ENCODE peak calls at places on chromosomes 2 and 18, in five cellular contexts. S is progenitor cell of endocrine pancreas, O is GM06990, Z is neural progenitor cell, E is astrocyte of the cerebellum. U is an unnamed sample.
A peak's percentile ranks its signal among the peaks of the same experiment; 100 is the strongest.

GRCh38 chr2:120488531-120488930 is 142.6 kb downstream of the INHBB start:
- DNase-seq in S (no peak), O (no peak), E (no peak), Z (no peak), U (no peak)

GRCh38 chr18:80077873-80078272 is 31.2 kb upstream of the ADNP2 start:
- DNase-seq in S (no peak), E (no peak), Z (no peak), O (no peak), U (no peak)

GRCh38 chr2:76169985-76170384 is 459.3 kb upstream of the GCFC2 start:
- DNase-seq in Z (no peak), S (no peak), O (no peak), E (no peak), U (no peak)

GRCh38 chr2:120669121-120669952 is 66.3 kb upstream of the GLI2 start:
- DNase-seq in O (no peak), Z (peak; percentile 73), S (peak; percentile 37), E (no peak), U (no peak)

GRCh38 chr2:232438051-232438450 is 17.9 kb upstream of the ALPI start:
- DNase-seq in E (no peak), S (no peak), Z (no peak), O (no peak), U (no peak)

GRCh38 chr2:194765723-194766122 is 891.3 kb upstream of the SLC39A10 start:
- DNase-seq in O (no peak), Z (peak; percentile 27), S (no peak), E (no peak), U (no peak)

GRCh38 chr18:48711651-48712486 is 173.0 kb downstream of the CTIF start:
- DNase-seq in S (peak; percentile 11), E (peak; percentile 34), O (no peak), Z (peak; percentile 62), U (peak; percentile 69)

GRCh38 chr2:229675569-229675968 is 38.8 kb downstream of the DNER start:
- DNase-seq in E (no peak), O (no peak), Z (no peak), S (no peak), U (no peak)

GRCh38 chr18:48229445-48230052 is 179.6 kb downstream of the ZBTB7C start:
- DNase-seq in E (no peak), S (no peak), Z (peak; percentile 35), O (no peak), U (no peak)

GRCh38 chr2:221850076-221850475 is 278.0 kb upstream of the EPHA4 start:
- DNase-seq in E (no peak), S (no peak), Z (no peak), O (no peak), U (no peak)

GRCh38 chr2:212005077-212005671 is 533.4 kb downstream of the ERBB4 start:
- DNase-seq in O (no peak), S (no peak), Z (peak; percentile 58), E (peak; percentile 12), U (peak; percentile 6)

GRCh38 chr2:236051803-236052202 is 116.4 kb downstream of the GBX2 start:
- DNase-seq in E (no peak), Z (no peak), S (no peak), O (no peak), U (no peak)

GRCh38 chr2:121019756-121020155 is 265.2 kb downstream of the TFCP2L1 start:
- DNase-seq in O (no peak), S (no peak), Z (no peak), E (no peak), U (no peak)

GRCh38 chr2:55498582-55498981 is 20.9 kb upstream of the CFAP36 start:
- DNase-seq in O (no peak), Z (no peak), S (no peak), E (no peak), U (no peak)

GRCh38 chr2:17615728-17616351 is 75.3 kb downstream of the VSNL1 start:
- DNase-seq in S (no peak), E (no peak), O (no peak), Z (no peak), U (no peak)

GRCh38 chr2:43199492-43200481 is 26.6 kb downstream of the ZFP36L2 start:
- DNase-seq in Z (no peak), E (no peak), O (no peak), S (no peak), U (no peak)

GRCh38 chr2:207126724-207127314 is 38.9 kb downstream of the KLF7 start:
- DNase-seq in Z (no peak), S (no peak), E (no peak), O (no peak), U (no peak)

GRCh38 chr2:170554278-170554955 is 160.7 kb upstream of the SP5 start:
- DNase-seq in E (peak; percentile 53), Z (no peak), O (no peak), S (no peak), U (no peak)

GRCh38 chr2:241514986-241515737 is 6.8 kb upstream of the STK25 start:
- DNase-seq in Z (no peak), E (no peak), O (peak; percentile 47), S (no peak), U (peak; percentile 84)

GRCh38 chr2:241975593-241976284 is 106.2 kb downstream of the RTP5 start:
- DNase-seq in O (no peak), Z (no peak), S (no peak), E (no peak), U (no peak)

GRCh38 chr18:9746958-9747357 is 38.9 kb downstream of the RAB31 start:
- DNase-seq in S (no peak), O (no peak), E (no peak), Z (no peak), U (no peak)

GRCh38 chr2:21317131-21317530 is 193.4 kb downstream of the TDRD15 start:
- DNase-seq in E (no peak), Z (peak; percentile 86), S (peak; percentile 19), O (no peak), U (peak; percentile 49)

GRCh38 chr2:140895378-140895777 is 1235.4 kb downstream of the LRP1B start:
- DNase-seq in S (no peak), Z (peak; percentile 2), O (no peak), E (no peak), U (no peak)

GRCh38 chr2:158753561-158754302 is 41.4 kb upstream of the DAPL1 start:
- DNase-seq in S (peak; percentile 23), E (peak; percentile 53), O (no peak), Z (peak; percentile 79), U (peak; percentile 74)

DNA sequence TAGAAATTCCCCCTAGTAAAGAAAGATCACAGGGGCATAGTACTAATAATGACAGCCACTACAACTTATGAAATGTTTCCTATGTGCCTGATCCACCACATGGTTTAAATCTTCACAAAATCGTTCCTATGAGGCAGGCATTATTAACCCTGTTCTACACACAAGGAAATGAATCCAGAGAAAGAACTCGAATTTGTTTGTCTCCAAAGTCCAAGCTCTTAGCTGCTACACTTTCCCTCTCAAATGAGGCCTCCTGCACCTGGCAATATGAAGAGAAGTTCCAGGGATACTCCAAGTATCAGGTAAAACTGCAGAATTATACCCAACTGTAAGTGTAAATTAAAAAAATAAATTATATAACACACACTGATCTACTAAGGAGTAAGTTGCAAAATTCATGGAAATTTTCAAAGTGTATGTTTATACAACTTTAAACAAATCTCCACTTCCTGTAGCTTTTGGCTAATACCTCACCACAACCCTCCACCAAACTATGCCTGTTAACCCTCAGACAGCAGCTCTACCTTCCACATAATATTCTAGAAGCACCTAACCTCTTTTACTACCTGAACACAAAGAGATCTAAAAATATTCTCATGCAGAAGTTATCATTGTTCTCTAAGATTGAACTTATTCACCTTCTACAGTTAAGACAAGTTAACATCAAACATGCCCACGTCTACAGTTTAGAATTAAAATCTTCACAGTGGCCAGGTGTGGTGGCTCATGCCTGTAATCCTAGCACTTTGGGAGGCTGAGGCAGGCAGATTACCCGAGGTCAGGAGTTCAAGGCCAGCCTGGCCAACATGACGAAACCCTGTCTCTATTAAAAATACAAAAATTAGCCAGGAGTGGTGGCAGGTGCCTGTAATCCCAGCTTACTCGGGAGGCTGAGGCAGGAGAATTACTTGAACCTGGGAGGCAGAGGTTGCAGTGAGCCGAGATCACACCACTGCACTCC is 2.9 kb downstream of the MGAT4A start:
- DNase-seq in S (no peak), Z (no peak), O (no peak), E (no peak), U (no peak)
- TF ChIP-seq CTCF in S (no peak), Z (no peak), O (no peak), E (no peak), U (no peak)

DNA sequence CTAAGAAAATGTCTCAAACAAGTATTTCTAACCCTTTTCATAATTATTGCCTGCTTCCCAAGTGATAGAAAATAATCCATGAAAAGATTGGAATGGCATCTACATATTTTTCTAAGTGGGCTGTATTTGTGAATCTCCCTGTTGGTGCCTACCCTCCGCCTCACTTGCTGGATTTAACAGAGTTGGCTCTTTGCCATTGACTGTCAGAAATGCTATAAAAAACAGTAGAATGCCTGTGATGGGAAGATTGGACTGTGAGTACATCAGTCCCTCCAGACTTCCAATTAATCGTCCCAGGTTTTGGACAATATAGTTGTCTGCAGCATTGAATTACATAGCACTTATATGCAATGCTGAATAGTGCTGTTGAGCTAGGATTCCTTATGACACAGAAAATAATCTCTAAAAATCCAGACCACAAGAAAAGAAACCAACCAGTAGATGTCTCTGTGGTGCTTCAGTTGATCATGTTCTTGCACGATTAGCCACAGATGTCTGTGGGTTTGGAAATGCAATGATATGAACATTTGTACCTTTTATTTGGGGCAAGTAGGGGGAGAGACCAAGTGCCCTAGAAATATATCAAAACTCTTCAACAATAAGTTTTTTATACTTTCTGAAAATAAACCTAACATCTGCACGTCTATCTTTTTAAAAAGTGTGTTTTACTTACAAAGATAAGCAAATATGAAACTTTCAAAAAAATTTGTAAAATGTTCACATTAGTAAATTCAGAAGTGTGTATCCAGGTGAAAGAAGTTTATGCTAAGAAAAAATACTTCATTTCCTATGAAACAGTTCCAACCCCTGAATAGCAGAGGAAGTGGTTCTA is 88.5 kb downstream of the DYNAP start:
- DNase-seq in O (peak; percentile 2), S (no peak), Z (peak; percentile 49), E (peak; percentile 72), U (peak; percentile 15)
- TF ChIP-seq CTCF in O (peak; percentile 54), S (peak; percentile 70), Z (peak; percentile 72), E (peak; percentile 55), U (peak; percentile 1)

GRCh38 chr18:56563568-56563967 is 74.8 kb downstream of the TXNL1 start:
- DNase-seq in O (no peak), Z (peak; percentile 88), E (no peak), S (no peak), U (no peak)
- TF ChIP-seq CTCF in O (peak; percentile 33), Z (peak; percentile 77), E (peak; percentile 9), S (peak; percentile 38), U (peak; percentile 27)

DNA sequence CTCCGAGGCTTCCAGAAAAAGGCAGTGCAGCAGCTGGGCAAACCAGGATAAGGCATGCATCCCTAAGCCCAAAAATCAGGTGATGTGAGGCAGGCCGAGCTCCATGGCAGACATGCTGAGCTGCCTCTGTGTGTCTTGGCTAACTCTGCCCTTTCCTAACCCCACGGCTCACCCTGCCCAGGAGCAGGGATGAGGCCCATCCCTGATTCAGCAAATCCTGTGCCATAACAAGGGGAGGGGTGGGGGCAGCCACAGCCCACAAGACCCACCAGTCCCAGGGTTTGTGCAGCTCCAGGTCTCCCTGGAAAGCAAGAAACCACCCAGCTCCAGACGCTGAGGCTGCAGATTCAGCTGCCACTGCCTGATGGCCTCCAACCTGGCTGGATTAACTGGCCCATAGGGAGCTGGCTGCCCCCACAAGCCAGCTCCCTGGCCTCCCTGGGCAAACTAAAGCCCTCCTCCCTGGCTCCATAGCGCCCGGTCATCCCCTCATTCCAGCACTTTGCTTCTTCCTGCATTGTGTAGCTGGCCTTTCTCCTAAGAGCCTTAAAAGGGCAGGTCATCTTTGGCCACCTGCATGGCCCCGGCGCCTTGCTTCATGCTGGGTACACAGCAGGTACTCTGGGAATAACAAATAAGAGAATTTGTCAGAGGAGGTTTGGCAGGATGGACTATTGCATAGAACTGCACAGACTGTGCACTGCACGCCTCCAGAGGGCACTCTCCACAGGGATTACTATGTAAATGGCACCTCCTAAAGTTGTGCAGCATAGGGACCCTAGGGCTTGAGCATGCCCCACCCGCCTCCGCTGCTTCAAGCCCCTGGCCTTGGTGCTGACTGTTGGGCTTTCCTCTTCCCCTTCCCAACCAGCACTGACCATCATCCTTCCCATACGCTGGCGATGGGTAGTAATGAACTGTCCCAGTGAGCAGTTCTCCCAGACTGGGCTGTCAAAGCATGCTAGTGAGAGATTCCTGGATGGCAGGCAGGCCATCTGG is 10.7 kb downstream of the STEAP3 start:
- DNase-seq in S (peak; percentile 59), Z (peak; percentile 90), E (no peak), O (no peak), U (no peak)
- TF ChIP-seq CTCF in S (peak; percentile 71), Z (peak; percentile 72), E (peak; percentile 44), O (peak; percentile 49), U (peak; percentile 9)

U was measured in GM20000.